ENCODE peak calls at places on chromosomes 5 and 9, in six cellular contexts. D is body of pancreas, G is HFFc6, I is brain microvascular endothelial cell, T is heart right ventricle, O is hepatocyte. F is an unnamed sample.

GRCh38 chr9:72733896-72734295 is 212.5 kb downstream of the TMC1 start:
- DNase-seq in O (no peak), I (no peak), G (no peak), T (no peak), D (no peak), F (no peak)

GRCh38 chr5:180173875-180174586 is 35.0 kb downstream of the RASGEF1C start:
- DNase-seq in I (peak; percentile 14), D (no peak), G (no peak), T (no peak), O (no peak), F (peak; percentile 9)

GRCh38 chr5:97735209-97735608 is 552.2 kb upstream of the RIOK2 start:
- DNase-seq in G (peak; percentile 80), I (peak; percentile 84), T (no peak), D (no peak), O (no peak), F (no peak)

GRCh38 chr5:159403906-159404641 is 73.8 kb upstream of the IL12B start:
- DNase-seq in T (no peak), D (no peak), G (no peak), O (no peak), I (no peak), F (no peak)

GRCh38 chr9:116156621-116157314 is 3.2 kb downstream of the PAPPA start:
- DNase-seq in G (peak; percentile 81), D (peak; percentile 58), T (peak; percentile 63), O (peak; percentile 77), I (peak; percentile 78), F (peak; percentile 16)

GRCh38 chr5:74185599-74185998 is 454.9 kb downstream of the ENC1 start:
- DNase-seq in I (no peak), T (no peak), D (no peak), G (no peak), O (no peak), F (no peak)

GRCh38 chr9:91176426-91176825 is 185.3 kb downstream of the AUH start:
- DNase-seq in O (no peak), T (no peak), I (no peak), G (no peak), D (no peak), F (no peak)

GRCh38 chr5:90264930-90265857 is 144.4 kb downstream of the CETN3 start:
- DNase-seq in T (peak; percentile 40), O (peak; percentile 85), G (peak; percentile 57), I (peak; percentile 81), D (peak; percentile 53), F (peak; percentile 5)

GRCh38 chr5:124111886-124112285 is 599.9 kb downstream of the CSNK1G3 start:
- DNase-seq in G (no peak), O (no peak), T (no peak), I (no peak), D (no peak), F (no peak)

GRCh38 chr5:127519527-127519926 is 2.1 kb downstream of the PRRC1 start:
- DNase-seq in D (no peak), G (no peak), T (no peak), O (no peak), I (peak; percentile 2), F (no peak)

GRCh38 chr9:101062686-101063085 is 34.2 kb downstream of the PLPPR1 start:
- DNase-seq in G (no peak), I (no peak), O (peak; percentile 24), T (no peak), D (no peak), F (no peak)

GRCh38 chr9:4084440-4084818 is 215.4 kb downstream of the GLIS3 start:
- DNase-seq in G (peak; percentile 16), T (peak; percentile 13), I (no peak), D (no peak), O (no peak), F (no peak)

GRCh38 chr5:71740015-71740753 is 21.1 kb downstream of the CARTPT start:
- DNase-seq in G (no peak), T (no peak), O (no peak), D (no peak), I (no peak), F (peak; percentile 53)

DNA sequence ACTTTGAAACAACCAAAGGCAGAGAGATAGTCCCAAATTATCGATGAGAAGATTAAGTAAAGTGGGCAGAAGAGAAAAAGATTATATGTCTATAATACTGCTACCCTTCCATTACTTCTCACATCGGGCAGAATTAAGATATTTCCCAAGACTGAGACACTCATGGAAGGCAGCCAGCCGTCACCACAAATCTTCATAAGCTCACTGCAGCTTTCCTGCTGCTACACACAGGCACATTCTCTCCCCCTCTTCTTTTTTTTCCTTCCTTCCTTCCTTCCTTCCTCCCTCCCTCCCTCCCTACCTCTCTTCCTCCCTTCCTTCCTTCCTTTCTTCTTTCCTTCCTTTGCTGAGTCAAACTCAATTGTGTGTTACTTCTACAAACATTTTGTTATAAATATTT is 58.7 kb upstream of the SPATA31C2 start:
- DNase-seq in D (peak; percentile 56), T (no peak), O (peak; percentile 35), I (peak; percentile 48), G (peak; percentile 23), F (no peak)
- TF ChIP-seq CTCF in D (no peak), T (no peak), O (no peak), I (no peak), G (no peak), F (no peak)

GRCh38 chr9:111039203-111039907 is 1.1 kb upstream of the LPAR1 start:
- DNase-seq in O (peak; percentile 28), G (no peak), D (peak; percentile 59), I (no peak), T (no peak), F (no peak)

GRCh38 chr9:111036946-111037743 is 1.1 kb downstream of the LPAR1 start:
- DNase-seq in G (peak; percentile 40), D (no peak), O (peak; percentile 53), T (no peak), I (peak; percentile 14), F (peak; percentile 20)

GRCh38 chr9:111040494-111040893 is 2.2 kb upstream of the LPAR1 start:
- DNase-seq in D (no peak), O (no peak), T (no peak), I (no peak), G (no peak), F (no peak)

GRCh38 chr9:111037744-111038335 is 430 bp downstream of the LPAR1 start:
- DNase-seq in D (peak; percentile 64), G (no peak), I (no peak), T (peak; percentile 34), O (peak; percentile 88), F (peak; percentile 75)

GRCh38 chr9:111038336-111039202 is at the start of gene LPAR1:
- DNase-seq in I (peak; percentile 39), D (peak; percentile 75), T (peak; percentile 65), O (peak; percentile 77), G (peak; percentile 25), F (peak; percentile 29)
- TF ChIP-seq CTCF in I (no peak), D (no peak), T (no peak), O (no peak), G (no peak), F (no peak)

GRCh38 chr9:95124582-95125359 is 192.7 kb downstream of the FANCC start:
- DNase-seq in T (no peak), O (no peak), D (no peak), G (no peak), I (no peak), F (no peak)
- TF ChIP-seq CTCF in T (peak; percentile 40), O (peak; percentile 30), D (peak; percentile 28), G (peak; percentile 60), I (peak; percentile 52), F (peak; percentile 5)

DNA sequence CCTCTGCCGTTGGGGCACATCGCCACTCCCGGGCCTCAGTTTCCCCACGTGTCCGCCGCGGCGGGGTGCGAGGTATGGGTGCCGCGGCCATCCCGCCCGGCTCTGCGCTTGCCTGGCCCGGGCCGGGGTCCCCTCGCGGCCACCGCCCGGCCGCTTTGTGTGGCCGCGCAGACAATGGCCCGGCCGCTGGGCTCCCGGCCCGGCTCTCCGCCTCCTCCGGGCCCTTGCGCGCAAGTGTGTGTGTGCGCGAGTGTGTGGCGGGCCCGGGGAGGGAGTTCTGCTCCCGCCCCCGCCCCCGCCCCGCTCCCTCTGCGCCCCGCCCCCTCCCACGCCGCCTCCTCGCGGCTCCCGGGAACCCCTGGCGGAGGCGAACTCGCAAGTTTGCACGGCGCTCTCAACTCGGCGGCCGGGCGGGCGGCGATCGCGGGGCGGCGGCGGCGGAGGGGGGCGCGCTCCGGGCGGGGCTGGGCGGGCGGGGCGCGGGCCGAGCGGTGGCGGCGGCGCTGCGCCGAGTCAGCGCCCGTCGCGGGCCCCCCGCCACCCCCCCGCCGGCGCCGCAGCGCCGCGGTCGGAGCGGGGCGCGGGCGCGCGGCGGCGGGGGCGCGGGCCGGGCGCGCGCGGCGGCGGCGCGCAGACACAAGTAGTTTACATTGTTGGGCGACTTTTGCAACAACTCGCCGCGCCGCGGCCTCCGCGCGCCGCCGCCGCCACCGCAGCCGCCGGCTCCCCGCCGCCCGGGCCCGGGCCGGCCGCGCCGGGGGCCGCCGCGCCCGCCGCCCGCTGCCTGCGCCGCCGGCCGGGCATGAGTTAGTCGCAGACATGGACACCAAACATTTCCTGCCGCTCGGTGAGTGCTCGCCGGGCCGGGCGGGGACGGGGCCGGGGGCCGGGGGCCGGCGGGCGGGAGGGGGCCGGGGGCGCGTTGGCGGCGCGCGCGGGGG is at the start of gene RXRA:
- DNase-seq in D (peak; percentile 89), T (peak; percentile 89), G (peak; percentile 77), O (peak; percentile 95), I (peak; percentile 40), F (peak; percentile 81)
- TF ChIP-seq CTCF in D (peak; percentile 35), T (peak; percentile 43), G (peak; percentile 36), O (peak; percentile 40), I (peak; percentile 12), F (peak; percentile 21)

DNA sequence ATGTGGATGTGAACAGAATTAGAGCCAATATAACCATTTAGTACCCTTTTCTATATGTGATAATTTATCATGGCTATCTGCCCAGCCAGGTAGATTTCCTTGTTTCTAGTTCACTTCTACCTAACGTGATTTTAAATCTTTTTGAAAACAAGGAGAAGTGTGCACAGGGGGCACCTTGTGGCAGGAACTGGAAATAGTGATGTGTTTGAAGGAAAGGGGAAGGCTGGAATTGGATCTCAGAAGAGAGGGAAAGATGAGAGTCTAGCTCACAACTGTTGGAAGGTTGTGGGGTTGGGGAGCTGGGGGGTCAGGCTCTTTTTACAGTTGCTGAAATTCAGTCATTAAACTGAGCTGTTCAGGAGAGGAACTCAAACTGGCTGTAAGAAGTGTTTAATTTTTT is 219.5 kb downstream of the KCTD16 start:
- DNase-seq in T (no peak), G (peak; percentile 19), D (peak; percentile 61), I (no peak), O (peak; percentile 37), F (no peak)
- TF ChIP-seq CTCF in T (no peak), G (peak; percentile 78), D (peak; percentile 58), I (peak; percentile 41), O (peak; percentile 46), F (no peak)

DNA sequence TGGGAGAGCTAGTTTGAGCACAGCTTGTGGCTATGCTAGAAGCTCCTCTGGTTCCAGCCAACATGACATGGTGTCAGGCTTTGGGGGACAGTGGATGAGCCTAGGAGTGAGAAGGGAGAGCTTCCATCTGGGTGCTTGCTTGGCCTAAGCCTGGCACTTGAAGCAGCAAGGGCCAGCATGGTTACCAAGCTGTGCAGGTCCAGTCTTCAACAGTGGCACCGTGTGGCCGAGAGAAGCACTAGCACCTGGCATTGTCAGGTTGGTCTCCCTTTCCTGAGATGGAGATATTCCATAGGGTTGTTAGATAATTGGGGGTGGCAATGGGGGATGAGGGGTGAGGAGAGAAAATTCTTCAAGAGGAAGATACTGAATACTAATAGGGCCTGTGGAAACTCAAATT is 261.9 kb downstream of the PBX3 start:
- DNase-seq in D (no peak), T (no peak), I (no peak), O (no peak), G (no peak), F (no peak)
- TF ChIP-seq CTCF in D (no peak), T (no peak), I (peak; percentile 53), O (no peak), G (peak; percentile 54), F (no peak)

GRCh38 chr9:71355884-71356283 is 234.5 kb upstream of the TRPM3 start:
- DNase-seq in O (no peak), G (no peak), I (no peak), D (no peak), T (no peak), F (no peak)
- TF ChIP-seq CTCF in O (no peak), G (no peak), I (no peak), D (no peak), T (no peak), F (no peak)

GRCh38 chr9:120358877-120359276 is 221.1 kb downstream of the CDK5RAP2 start:
- DNase-seq in T (no peak), I (no peak), O (no peak), G (no peak), D (no peak), F (no peak)
- TF ChIP-seq CTCF in T (no peak), I (no peak), O (no peak), G (no peak), D (no peak), F (no peak)

F was measured in GM13976.